ENCODE peak calls at places on chromosomes 13 and 19, in nine cellular contexts. One of them, this sample, is unnamed.

GRCh38 chr13:36421447-36421846 is 10.8 kb upstream of the CCNA1 start:
- DNase-seq in tibial artery: no peak
- DNase-seq in hippocampal formation: no peak
- DNase-seq in nephron progenitor cell: no peak
- DNase-seq in mucosa of descending colon: no peak
- DNase-seq in NCI-H2107: no peak
- DNase-seq in RWPE2: no peak
- DNase-seq in stimulated activated CD4-positive, alpha-beta T cell treated with anti-CD3 and anti-CD28 coated beads, TNF-alpha, amount 100 ng/mL, for 1 hour: no peak
- DNase-seq in naive thymus-derived CD4-positive, alpha-beta T cell: no peak
- DNase-seq in this sample: no peak

GRCh38 chr13:105642511-105642958 is 892.9 kb downstream of the EFNB2 start:
- DNase-seq in tibial artery: no peak
- DNase-seq in hippocampal formation: no peak
- DNase-seq in nephron progenitor cell: no peak
- DNase-seq in mucosa of descending colon: no peak
- DNase-seq in NCI-H2107: no peak
- DNase-seq in RWPE2: no peak
- DNase-seq in stimulated activated CD4-positive, alpha-beta T cell treated with anti-CD3 and anti-CD28 coated beads, TNF-alpha, amount 100 ng/mL, for 1 hour: no peak
- DNase-seq in naive thymus-derived CD4-positive, alpha-beta T cell: no peak
- DNase-seq in this sample: no peak

GRCh38 chr13:103625194-103625593 is 559.0 kb upstream of the SLC10A2 start:
- DNase-seq in tibial artery: no peak
- DNase-seq in hippocampal formation: no peak
- DNase-seq in nephron progenitor cell: no peak
- DNase-seq in mucosa of descending colon: no peak
- DNase-seq in NCI-H2107: no peak
- DNase-seq in RWPE2: no peak
- DNase-seq in stimulated activated CD4-positive, alpha-beta T cell treated with anti-CD3 and anti-CD28 coated beads, TNF-alpha, amount 100 ng/mL, for 1 hour: no peak
- DNase-seq in naive thymus-derived CD4-positive, alpha-beta T cell: no peak
- DNase-seq in this sample: no peak

GRCh38 chr19:3980353-3981251 is 4.7 kb downstream of the EEF2 start:
- DNase-seq in tibial artery: no peak
- DNase-seq in hippocampal formation: no peak
- DNase-seq in nephron progenitor cell: no peak
- DNase-seq in mucosa of descending colon: peak
- DNase-seq in NCI-H2107: no peak
- DNase-seq in RWPE2: no peak
- DNase-seq in stimulated activated CD4-positive, alpha-beta T cell treated with anti-CD3 and anti-CD28 coated beads, TNF-alpha, amount 100 ng/mL, for 1 hour: no peak
- DNase-seq in naive thymus-derived CD4-positive, alpha-beta T cell: no peak
- DNase-seq in this sample: no peak

GRCh38 chr13:48831248-48831647 is 144.5 kb upstream of the FNDC3A start:
- DNase-seq in tibial artery: no peak
- DNase-seq in hippocampal formation: no peak
- DNase-seq in nephron progenitor cell: no peak
- DNase-seq in mucosa of descending colon: no peak
- DNase-seq in NCI-H2107: no peak
- DNase-seq in RWPE2: no peak
- DNase-seq in stimulated activated CD4-positive, alpha-beta T cell treated with anti-CD3 and anti-CD28 coated beads, TNF-alpha, amount 100 ng/mL, for 1 hour: no peak
- DNase-seq in naive thymus-derived CD4-positive, alpha-beta T cell: no peak
- DNase-seq in this sample: no peak

GRCh38 chr13:111329641-111330040 is 9.2 kb downstream of the TEX29 start:
- DNase-seq in tibial artery: peak
- DNase-seq in hippocampal formation: no peak
- DNase-seq in nephron progenitor cell: no peak
- DNase-seq in mucosa of descending colon: no peak
- DNase-seq in NCI-H2107: no peak
- DNase-seq in RWPE2: no peak
- DNase-seq in stimulated activated CD4-positive, alpha-beta T cell treated with anti-CD3 and anti-CD28 coated beads, TNF-alpha, amount 100 ng/mL, for 1 hour: no peak
- DNase-seq in naive thymus-derived CD4-positive, alpha-beta T cell: no peak
- DNase-seq in this sample: no peak

GRCh38 chr13:42272115-42272756 is at the start of gene AKAP11:
- DNase-seq in tibial artery: no peak
- DNase-seq in hippocampal formation: no peak
- DNase-seq in nephron progenitor cell: peak
- DNase-seq in mucosa of descending colon: peak
- DNase-seq in NCI-H2107: no peak
- DNase-seq in RWPE2: no peak
- DNase-seq in stimulated activated CD4-positive, alpha-beta T cell treated with anti-CD3 and anti-CD28 coated beads, TNF-alpha, amount 100 ng/mL, for 1 hour: peak
- DNase-seq in naive thymus-derived CD4-positive, alpha-beta T cell: peak
- DNase-seq in this sample: peak

GRCh38 chr19:3335431-3336350 is 30.7 kb upstream of the NFIC start:
- DNase-seq in tibial artery: peak
- DNase-seq in hippocampal formation: no peak
- DNase-seq in nephron progenitor cell: no peak
- DNase-seq in mucosa of descending colon: peak
- DNase-seq in NCI-H2107: no peak
- DNase-seq in RWPE2: no peak
- DNase-seq in stimulated activated CD4-positive, alpha-beta T cell treated with anti-CD3 and anti-CD28 coated beads, TNF-alpha, amount 100 ng/mL, for 1 hour: no peak
- DNase-seq in naive thymus-derived CD4-positive, alpha-beta T cell: no peak
- DNase-seq in this sample: no peak

GRCh38 chr19:2477732-2478191 is 1.8 kb downstream of the GADD45B start:
- DNase-seq in tibial artery: peak
- DNase-seq in hippocampal formation: no peak
- DNase-seq in nephron progenitor cell: no peak
- DNase-seq in mucosa of descending colon: peak
- DNase-seq in NCI-H2107: no peak
- DNase-seq in RWPE2: no peak
- DNase-seq in stimulated activated CD4-positive, alpha-beta T cell treated with anti-CD3 and anti-CD28 coated beads, TNF-alpha, amount 100 ng/mL, for 1 hour: no peak
- DNase-seq in naive thymus-derived CD4-positive, alpha-beta T cell: no peak
- DNase-seq in this sample: no peak

GRCh38 chr19:38253788-38254187 is 2.4 kb downstream of the PPP1R14A start:
- DNase-seq in tibial artery: no peak
- DNase-seq in hippocampal formation: no peak
- DNase-seq in nephron progenitor cell: no peak
- DNase-seq in mucosa of descending colon: no peak
- DNase-seq in NCI-H2107: no peak
- DNase-seq in RWPE2: no peak
- DNase-seq in stimulated activated CD4-positive, alpha-beta T cell treated with anti-CD3 and anti-CD28 coated beads, TNF-alpha, amount 100 ng/mL, for 1 hour: no peak
- DNase-seq in naive thymus-derived CD4-positive, alpha-beta T cell: no peak
- DNase-seq in this sample: no peak

GRCh38 chr19:6086081-6086858 is 24.0 kb downstream of the RFX2 start:
- DNase-seq in tibial artery: no peak
- DNase-seq in hippocampal formation: no peak
- DNase-seq in nephron progenitor cell: no peak
- DNase-seq in mucosa of descending colon: no peak
- DNase-seq in NCI-H2107: no peak
- DNase-seq in RWPE2: no peak
- DNase-seq in stimulated activated CD4-positive, alpha-beta T cell treated with anti-CD3 and anti-CD28 coated beads, TNF-alpha, amount 100 ng/mL, for 1 hour: no peak
- DNase-seq in naive thymus-derived CD4-positive, alpha-beta T cell: no peak
- DNase-seq in this sample: no peak

GRCh38 chr13:90918551-90918950 is 428.9 kb upstream of the MIR17HG start:
- DNase-seq in tibial artery: no peak
- DNase-seq in hippocampal formation: no peak
- DNase-seq in nephron progenitor cell: no peak
- DNase-seq in mucosa of descending colon: no peak
- DNase-seq in NCI-H2107: no peak
- DNase-seq in RWPE2: no peak
- DNase-seq in stimulated activated CD4-positive, alpha-beta T cell treated with anti-CD3 and anti-CD28 coated beads, TNF-alpha, amount 100 ng/mL, for 1 hour: no peak
- DNase-seq in naive thymus-derived CD4-positive, alpha-beta T cell: no peak
- DNase-seq in this sample: no peak

This sample was measured in sciatic nerve.